ENCODE peak calls at places on chromosome 2, in five cellular contexts. N is renal cortical epithelial cell; D is activated naive CD4-positive, alpha-beta T cell treated with Interleukin-2 at 50 U/mL for 16 hours; I is DMS 273 treated with DMSO at 0.1 percent for 48 hours; Y is activated CD4-positive, alpha-beta T cell treated with anti-CD3 and anti-CD28 coated beads, Interleukin-2, amount 50 U/mL, for 24 hours. K is an unnamed sample.

GRCh38 chr2:62505109-62505508 is 886 bp downstream of the TMEM17 start:
- DNase-seq in D (no peak), Y (no peak), N (no peak), I (no peak), K (no peak)

GRCh38 chr2:28276807-28277206 is 115.9 kb upstream of the FOSL2 start:
- DNase-seq in D (no peak), Y (no peak), N (no peak), I (no peak), K (no peak)

GRCh38 chr2:66578067-66578852 is 143.3 kb downstream of the MEIS1 start:
- DNase-seq in N (no peak), Y (no peak), D (no peak), I (no peak), K (no peak)

GRCh38 chr2:9473308-9473984 is 905 bp upstream of the IAH1 start:
- DNase-seq in Y (no peak), D (no peak), N (no peak), I (no peak), K (peak; percentile 13)

GRCh38 chr2:120430957-120431356 is 85.0 kb downstream of the INHBB start:
- DNase-seq in I (no peak), Y (no peak), D (no peak), N (no peak), K (no peak)

GRCh38 chr2:232838406-232838874 is 31.6 kb upstream of the SNORC start:
- DNase-seq in Y (peak; percentile 56), D (peak; percentile 55), N (peak; percentile 82), I (no peak), K (peak; percentile 58)

GRCh38 chr2:109030870-109031480 is 42.0 kb upstream of the EDAR start:
- DNase-seq in I (no peak), D (no peak), N (no peak), Y (peak; percentile 19), K (no peak)

GRCh38 chr2:88136817-88137216 is 9.0 kb upstream of the FABP1 start:
- DNase-seq in D (no peak), Y (no peak), I (no peak), N (no peak), K (no peak)

GRCh38 chr2:52881606-52882005 is 886.0 kb upstream of the CHAC2 start:
- DNase-seq in N (peak; percentile 78), Y (no peak), I (no peak), D (no peak), K (no peak)

GRCh38 chr2:240946046-240946445 is 39.9 kb downstream of the CROCC2 start:
- DNase-seq in I (no peak), Y (no peak), D (no peak), N (no peak), K (no peak)

GRCh38 chr2:121196132-121196848 is 88.7 kb downstream of the TFCP2L1 start:
- DNase-seq in I (no peak), Y (no peak), N (no peak), D (no peak), K (no peak)

GRCh38 chr2:170224692-170225091 is 46.7 kb downstream of the MYO3B start:
- DNase-seq in N (no peak), Y (no peak), D (no peak), I (no peak), K (no peak)

GRCh38 chr2:12717191-12717987 is 653 bp downstream of the TRIB2 start:
- DNase-seq in I (peak; percentile 18), D (peak; percentile 62), N (no peak), Y (no peak), K (peak; percentile 43)

GRCh38 chr2:10122500-10123280 is at the start of gene RRM2:
- DNase-seq in I (peak; percentile 83), Y (peak; percentile 85), N (peak; percentile 80), D (peak; percentile 88), K (peak; percentile 94)

GRCh38 chr2:141923657-141924056 is 207.2 kb downstream of the LRP1B start:
- DNase-seq in I (no peak), D (no peak), Y (no peak), N (peak; percentile 51), K (no peak)

GRCh38 chr2:28665041-28665704 is 86.5 kb upstream of the PPP1CB start:
- DNase-seq in I (peak; percentile 67), N (no peak), D (no peak), Y (no peak), K (no peak)

GRCh38 chr2:240460243-240460630 is 24.8 kb downstream of the GPC1 start:
- DNase-seq in D (no peak), Y (no peak), N (no peak), I (no peak), K (no peak)

GRCh38 chr2:167331636-167332232 is 443.5 kb downstream of the XIRP2 start:
- DNase-seq in I (no peak), Y (no peak), N (no peak), D (no peak), K (no peak)

GRCh38 chr2:197972017-197972416 is 167.6 kb downstream of the PLCL1 start:
- DNase-seq in Y (no peak), D (no peak), I (no peak), N (peak; percentile 18), K (no peak)

GRCh38 chr2:238286987-238287386 is 1.4 kb downstream of the PER2 start:
- DNase-seq in I (no peak), N (no peak), Y (peak; percentile 12), D (peak; percentile 59), K (peak; percentile 38)

GRCh38 chr2:201654611-201655384 is 11.5 kb upstream of the TMEM237 start:
- DNase-seq in I (no peak), Y (no peak), N (peak; percentile 42), D (no peak), K (no peak)

GRCh38 chr2:236790991-236791390 is 221.4 kb downstream of the ACKR3 start:
- DNase-seq in I (no peak), N (no peak), Y (no peak), D (no peak), K (no peak)

GRCh38 chr2:30147715-30148611 is 1.2 kb downstream of the YPEL5 start:
- DNase-seq in I (no peak), N (no peak), Y (peak; percentile 58), D (peak; percentile 78), K (peak; percentile 77)

GRCh38 chr2:200081221-200081620 is 125.8 kb downstream of the MAIP1 start:
- DNase-seq in Y (no peak), N (peak; percentile 88), D (no peak), I (no peak), K (no peak)

GRCh38 chr2:25029183-25029554 is 12.7 kb upstream of the EFR3B start:
- DNase-seq in D (no peak), I (no peak), Y (no peak), N (no peak), K (no peak)

GRCh38 chr2:172613035-172613434 is 57.1 kb downstream of the PDK1 start:
- DNase-seq in I (peak; percentile 92), N (no peak), D (no peak), Y (no peak), K (no peak)

GRCh38 chr2:66696374-66696773 is 261.4 kb downstream of the MEIS1 start:
- DNase-seq in Y (no peak), D (no peak), I (no peak), N (no peak), K (no peak)

GRCh38 chr2:233059797-233060499 is at the start of gene INPP5D:
- DNase-seq in Y (peak; percentile 71), D (peak; percentile 74), N (no peak), I (no peak), K (peak; percentile 69)

GRCh38 chr2:144583741-144584453 is 64.0 kb upstream of the ZEB2 start:
- DNase-seq in I (no peak), D (no peak), Y (no peak), N (peak; percentile 79), K (no peak)

GRCh38 chr2:37870829-37871228 is 54.3 kb upstream of the RMDN2 start:
- DNase-seq in N (peak; percentile 18), Y (no peak), D (no peak), I (no peak), K (no peak)

GRCh38 chr2:5183031-5183430 is 509.2 kb upstream of the SOX11 start:
- DNase-seq in D (no peak), N (no peak), I (no peak), Y (no peak), K (no peak)

GRCh38 chr2:12805032-12805431 is 88.3 kb downstream of the TRIB2 start:
- DNase-seq in Y (no peak), N (no peak), I (no peak), D (no peak), K (no peak)